ENCODE peak calls at places on chromosomes 5 and 9, in nine cellular contexts. One of them, this sample, is unnamed.

GRCh38 chr9:306907-307306 is 92.2 kb downstream of the DOCK8 start:
- DNase-seq in cardiac muscle cell: peak
- DNase-seq in HEK293T: no peak
- DNase-seq in SK-N-SH: no peak
- DNase-seq in stimulated activated CD8-positive, alpha-beta memory T cell treated with anti-CD3 and anti-CD28 coated beads, Interleukin-15, amount 100 ng/mL, for 24 hours: no peak
- DNase-seq in OCI-LY7: peak
- DNase-seq in HFF-Myc: no peak
- DNase-seq in erythroblast: peak
- DNase-seq in GM12865: peak
- DNase-seq in this sample: no peak

GRCh38 chr5:179623906-179624741 is 653 bp upstream of the HNRNPH1 start:
- DNase-seq in GM12865: peak
- DNase-seq in HEK293T: no peak
- DNase-seq in erythroblast: peak
- DNase-seq in stimulated activated CD8-positive, alpha-beta memory T cell treated with anti-CD3 and anti-CD28 coated beads, Interleukin-15, amount 100 ng/mL, for 24 hours: no peak
- DNase-seq in SK-N-SH: no peak
- DNase-seq in OCI-LY7: peak
- DNase-seq in HFF-Myc: peak
- DNase-seq in cardiac muscle cell: peak
- DNase-seq in this sample: no peak

GRCh38 chr9:119941081-119941480 is 571.8 kb upstream of the BRINP1 start:
- DNase-seq in GM12865: no peak
- DNase-seq in erythroblast: no peak
- DNase-seq in SK-N-SH: no peak
- DNase-seq in HEK293T: no peak
- DNase-seq in HFF-Myc: no peak
- DNase-seq in cardiac muscle cell: no peak
- DNase-seq in OCI-LY7: no peak
- DNase-seq in stimulated activated CD8-positive, alpha-beta memory T cell treated with anti-CD3 and anti-CD28 coated beads, Interleukin-15, amount 100 ng/mL, for 24 hours: no peak
- DNase-seq in this sample: no peak

GRCh38 chr9:8859416-8859815 is 1059.8 kb upstream of the DMAC1 start:
- DNase-seq in SK-N-SH: no peak
- DNase-seq in cardiac muscle cell: no peak
- DNase-seq in stimulated activated CD8-positive, alpha-beta memory T cell treated with anti-CD3 and anti-CD28 coated beads, Interleukin-15, amount 100 ng/mL, for 24 hours: no peak
- DNase-seq in HEK293T: no peak
- DNase-seq in GM12865: no peak
- DNase-seq in erythroblast: no peak
- DNase-seq in OCI-LY7: no peak
- DNase-seq in HFF-Myc: no peak
- DNase-seq in this sample: no peak

GRCh38 chr9:11735391-11735790 is 957.8 kb upstream of the TYRP1 start:
- DNase-seq in erythroblast: no peak
- DNase-seq in SK-N-SH: no peak
- DNase-seq in cardiac muscle cell: no peak
- DNase-seq in HEK293T: no peak
- DNase-seq in GM12865: no peak
- DNase-seq in stimulated activated CD8-positive, alpha-beta memory T cell treated with anti-CD3 and anti-CD28 coated beads, Interleukin-15, amount 100 ng/mL, for 24 hours: no peak
- DNase-seq in OCI-LY7: no peak
- DNase-seq in HFF-Myc: no peak
- DNase-seq in this sample: no peak

GRCh38 chr9:89418882-89419641 is 78.9 kb downstream of the SEMA4D start:
- DNase-seq in cardiac muscle cell: no peak
- DNase-seq in stimulated activated CD8-positive, alpha-beta memory T cell treated with anti-CD3 and anti-CD28 coated beads, Interleukin-15, amount 100 ng/mL, for 24 hours: no peak
- DNase-seq in erythroblast: no peak
- DNase-seq in HFF-Myc: no peak
- DNase-seq in HEK293T: no peak
- DNase-seq in OCI-LY7: peak
- DNase-seq in GM12865: peak
- DNase-seq in SK-N-SH: no peak
- DNase-seq in this sample: no peak

GRCh38 chr9:134191455-134192209 is 27.3 kb upstream of the RNU6ATAC start:
- DNase-seq in HEK293T: no peak
- DNase-seq in stimulated activated CD8-positive, alpha-beta memory T cell treated with anti-CD3 and anti-CD28 coated beads, Interleukin-15, amount 100 ng/mL, for 24 hours: no peak
- DNase-seq in cardiac muscle cell: no peak
- DNase-seq in OCI-LY7: no peak
- DNase-seq in SK-N-SH: peak
- DNase-seq in HFF-Myc: no peak
- DNase-seq in erythroblast: no peak
- DNase-seq in GM12865: no peak
- DNase-seq in this sample: no peak

GRCh38 chr5:87007737-87008136 is 259.9 kb upstream of the RASA1 start:
- DNase-seq in SK-N-SH: no peak
- DNase-seq in HEK293T: no peak
- DNase-seq in stimulated activated CD8-positive, alpha-beta memory T cell treated with anti-CD3 and anti-CD28 coated beads, Interleukin-15, amount 100 ng/mL, for 24 hours: no peak
- DNase-seq in cardiac muscle cell: peak
- DNase-seq in erythroblast: no peak
- DNase-seq in HFF-Myc: no peak
- DNase-seq in OCI-LY7: no peak
- DNase-seq in GM12865: no peak
- DNase-seq in this sample: no peak

GRCh38 chr5:54904425-54904824 is 81.0 kb downstream of the ESM1 start:
- DNase-seq in cardiac muscle cell: peak
- DNase-seq in GM12865: no peak
- DNase-seq in OCI-LY7: no peak
- DNase-seq in erythroblast: no peak
- DNase-seq in stimulated activated CD8-positive, alpha-beta memory T cell treated with anti-CD3 and anti-CD28 coated beads, Interleukin-15, amount 100 ng/mL, for 24 hours: no peak
- DNase-seq in HFF-Myc: no peak
- DNase-seq in SK-N-SH: no peak
- DNase-seq in HEK293T: peak
- DNase-seq in this sample: peak

GRCh38 chr5:173333900-173334685 is 5.9 kb upstream of the STC2 start:
- DNase-seq in HEK293T: no peak
- DNase-seq in HFF-Myc: no peak
- DNase-seq in erythroblast: no peak
- DNase-seq in GM12865: no peak
- DNase-seq in SK-N-SH: no peak
- DNase-seq in OCI-LY7: no peak
- DNase-seq in stimulated activated CD8-positive, alpha-beta memory T cell treated with anti-CD3 and anti-CD28 coated beads, Interleukin-15, amount 100 ng/mL, for 24 hours: no peak
- DNase-seq in cardiac muscle cell: peak
- DNase-seq in this sample: no peak

GRCh38 chr5:149254506-149254905 is 17.2 kb upstream of the AFAP1L1 start:
- DNase-seq in cardiac muscle cell: peak
- DNase-seq in HFF-Myc: no peak
- DNase-seq in erythroblast: no peak
- DNase-seq in OCI-LY7: no peak
- DNase-seq in HEK293T: no peak
- DNase-seq in GM12865: no peak
- DNase-seq in stimulated activated CD8-positive, alpha-beta memory T cell treated with anti-CD3 and anti-CD28 coated beads, Interleukin-15, amount 100 ng/mL, for 24 hours: no peak
- DNase-seq in SK-N-SH: no peak
- DNase-seq in this sample: peak

GRCh38 chr5:80487444-80487828 is 464 bp upstream of the FAM151B start:
- DNase-seq in SK-N-SH: no peak
- DNase-seq in HEK293T: no peak
- DNase-seq in OCI-LY7: no peak
- DNase-seq in erythroblast: no peak
- DNase-seq in cardiac muscle cell: no peak
- DNase-seq in GM12865: no peak
- DNase-seq in stimulated activated CD8-positive, alpha-beta memory T cell treated with anti-CD3 and anti-CD28 coated beads, Interleukin-15, amount 100 ng/mL, for 24 hours: no peak
- DNase-seq in HFF-Myc: no peak
- DNase-seq in this sample: no peak

GRCh38 chr9:128992995-128993394 is 35.1 kb downstream of the SH3GLB2 start:
- DNase-seq in GM12865: no peak
- DNase-seq in HEK293T: no peak
- DNase-seq in HFF-Myc: no peak
- DNase-seq in cardiac muscle cell: peak
- DNase-seq in OCI-LY7: peak
- DNase-seq in stimulated activated CD8-positive, alpha-beta memory T cell treated with anti-CD3 and anti-CD28 coated beads, Interleukin-15, amount 100 ng/mL, for 24 hours: no peak
- DNase-seq in erythroblast: peak
- DNase-seq in SK-N-SH: no peak
- DNase-seq in this sample: no peak

GRCh38 chr9:113599647-113600476 is 136.3 kb downstream of the RGS3 start:
- DNase-seq in erythroblast: no peak
- DNase-seq in stimulated activated CD8-positive, alpha-beta memory T cell treated with anti-CD3 and anti-CD28 coated beads, Interleukin-15, amount 100 ng/mL, for 24 hours: no peak
- DNase-seq in GM12865: no peak
- DNase-seq in SK-N-SH: no peak
- DNase-seq in HFF-Myc: peak
- DNase-seq in cardiac muscle cell: peak
- DNase-seq in OCI-LY7: no peak
- DNase-seq in HEK293T: no peak
- DNase-seq in this sample: no peak

GRCh38 chr5:179406031-179406681 is 60.9 kb upstream of the ADAMTS2 start:
- DNase-seq in HFF-Myc: no peak
- DNase-seq in stimulated activated CD8-positive, alpha-beta memory T cell treated with anti-CD3 and anti-CD28 coated beads, Interleukin-15, amount 100 ng/mL, for 24 hours: no peak
- DNase-seq in HEK293T: no peak
- DNase-seq in SK-N-SH: no peak
- DNase-seq in GM12865: no peak
- DNase-seq in cardiac muscle cell: peak
- DNase-seq in OCI-LY7: no peak
- DNase-seq in erythroblast: no peak
- DNase-seq in this sample: no peak

GRCh38 chr5:15585128-15585527 is 85.1 kb downstream of the FBXL7 start:
- DNase-seq in HFF-Myc: no peak
- DNase-seq in GM12865: no peak
- DNase-seq in erythroblast: no peak
- DNase-seq in OCI-LY7: no peak
- DNase-seq in cardiac muscle cell: no peak
- DNase-seq in stimulated activated CD8-positive, alpha-beta memory T cell treated with anti-CD3 and anti-CD28 coated beads, Interleukin-15, amount 100 ng/mL, for 24 hours: no peak
- DNase-seq in SK-N-SH: no peak
- DNase-seq in HEK293T: no peak
- DNase-seq in this sample: no peak

GRCh38 chr5:72347801-72348305 is 27.7 kb downstream of the PTCD2 start:
- DNase-seq in HEK293T: no peak
- DNase-seq in erythroblast: no peak
- DNase-seq in GM12865: no peak
- DNase-seq in OCI-LY7: no peak
- DNase-seq in SK-N-SH: no peak
- DNase-seq in cardiac muscle cell: peak
- DNase-seq in HFF-Myc: peak
- DNase-seq in stimulated activated CD8-positive, alpha-beta memory T cell treated with anti-CD3 and anti-CD28 coated beads, Interleukin-15, amount 100 ng/mL, for 24 hours: no peak
- DNase-seq in this sample: peak

GRCh38 chr5:160175438-160176218 is 53.7 kb upstream of the FABP6 start:
- DNase-seq in HFF-Myc: no peak
- DNase-seq in erythroblast: no peak
- DNase-seq in stimulated activated CD8-positive, alpha-beta memory T cell treated with anti-CD3 and anti-CD28 coated beads, Interleukin-15, amount 100 ng/mL, for 24 hours: no peak
- DNase-seq in HEK293T: no peak
- DNase-seq in OCI-LY7: no peak
- DNase-seq in SK-N-SH: peak
- DNase-seq in GM12865: no peak
- DNase-seq in cardiac muscle cell: peak
- DNase-seq in this sample: no peak

GRCh38 chr9:35960029-35960655 is 2.2 kb upstream of the OR2S2 start:
- DNase-seq in HFF-Myc: no peak
- DNase-seq in SK-N-SH: no peak
- DNase-seq in stimulated activated CD8-positive, alpha-beta memory T cell treated with anti-CD3 and anti-CD28 coated beads, Interleukin-15, amount 100 ng/mL, for 24 hours: no peak
- DNase-seq in cardiac muscle cell: peak
- DNase-seq in GM12865: no peak
- DNase-seq in OCI-LY7: no peak
- DNase-seq in erythroblast: no peak
- DNase-seq in HEK293T: no peak
- DNase-seq in this sample: no peak

GRCh38 chr9:81031422-81032029 is 657.8 kb downstream of the TLE1 start:
- DNase-seq in stimulated activated CD8-positive, alpha-beta memory T cell treated with anti-CD3 and anti-CD28 coated beads, Interleukin-15, amount 100 ng/mL, for 24 hours: no peak
- DNase-seq in erythroblast: no peak
- DNase-seq in HEK293T: no peak
- DNase-seq in SK-N-SH: no peak
- DNase-seq in OCI-LY7: no peak
- DNase-seq in GM12865: no peak
- DNase-seq in cardiac muscle cell: no peak
- DNase-seq in HFF-Myc: no peak
- DNase-seq in this sample: no peak

GRCh38 chr5:77211013-77211690 is 672 bp downstream of the PDE8B start:
- DNase-seq in stimulated activated CD8-positive, alpha-beta memory T cell treated with anti-CD3 and anti-CD28 coated beads, Interleukin-15, amount 100 ng/mL, for 24 hours: no peak
- DNase-seq in HEK293T: no peak
- DNase-seq in OCI-LY7: no peak
- DNase-seq in cardiac muscle cell: no peak
- DNase-seq in erythroblast: no peak
- DNase-seq in SK-N-SH: peak
- DNase-seq in HFF-Myc: no peak
- DNase-seq in GM12865: no peak
- DNase-seq in this sample: no peak

GRCh38 chr5:62042007-62042406 is 264.0 kb upstream of the KIF2A start:
- DNase-seq in stimulated activated CD8-positive, alpha-beta memory T cell treated with anti-CD3 and anti-CD28 coated beads, Interleukin-15, amount 100 ng/mL, for 24 hours: no peak
- DNase-seq in SK-N-SH: no peak
- DNase-seq in OCI-LY7: no peak
- DNase-seq in cardiac muscle cell: no peak
- DNase-seq in HFF-Myc: no peak
- DNase-seq in HEK293T: no peak
- DNase-seq in GM12865: no peak
- DNase-seq in erythroblast: no peak
- DNase-seq in this sample: no peak

GRCh38 chr5:133106343-133106742 is 54.5 kb downstream of the HSPA4 start:
- DNase-seq in HEK293T: no peak
- DNase-seq in erythroblast: no peak
- DNase-seq in OCI-LY7: peak
- DNase-seq in stimulated activated CD8-positive, alpha-beta memory T cell treated with anti-CD3 and anti-CD28 coated beads, Interleukin-15, amount 100 ng/mL, for 24 hours: no peak
- DNase-seq in HFF-Myc: no peak
- DNase-seq in cardiac muscle cell: peak
- DNase-seq in GM12865: no peak
- DNase-seq in SK-N-SH: no peak
- DNase-seq in this sample: no peak

GRCh38 chr5:75522542-75522941 is 10.9 kb downstream of the POLK start:
- DNase-seq in HEK293T: no peak
- DNase-seq in OCI-LY7: no peak
- DNase-seq in HFF-Myc: no peak
- DNase-seq in cardiac muscle cell: no peak
- DNase-seq in SK-N-SH: no peak
- DNase-seq in stimulated activated CD8-positive, alpha-beta memory T cell treated with anti-CD3 and anti-CD28 coated beads, Interleukin-15, amount 100 ng/mL, for 24 hours: no peak
- DNase-seq in GM12865: no peak
- DNase-seq in erythroblast: no peak
- DNase-seq in this sample: no peak

GRCh38 chr5:59317772-59318205 is 575.7 kb downstream of the PDE4D start:
- DNase-seq in cardiac muscle cell: no peak
- DNase-seq in erythroblast: no peak
- DNase-seq in SK-N-SH: no peak
- DNase-seq in stimulated activated CD8-positive, alpha-beta memory T cell treated with anti-CD3 and anti-CD28 coated beads, Interleukin-15, amount 100 ng/mL, for 24 hours: no peak
- DNase-seq in OCI-LY7: no peak
- DNase-seq in GM12865: no peak
- DNase-seq in HFF-Myc: no peak
- DNase-seq in HEK293T: no peak
- DNase-seq in this sample: no peak

GRCh38 chr9:113573303-113573958 is 109.9 kb downstream of the RGS3 start:
- DNase-seq in cardiac muscle cell: no peak
- DNase-seq in HFF-Myc: no peak
- DNase-seq in SK-N-SH: no peak
- DNase-seq in GM12865: no peak
- DNase-seq in HEK293T: no peak
- DNase-seq in OCI-LY7: no peak
- DNase-seq in stimulated activated CD8-positive, alpha-beta memory T cell treated with anti-CD3 and anti-CD28 coated beads, Interleukin-15, amount 100 ng/mL, for 24 hours: no peak
- DNase-seq in erythroblast: no peak
- DNase-seq in this sample: no peak

GRCh38 chr9:132673355-132673754 is 3.1 kb downstream of the GTF3C4 start:
- DNase-seq in HEK293T: peak
- DNase-seq in HFF-Myc: peak
- DNase-seq in GM12865: peak
- DNase-seq in stimulated activated CD8-positive, alpha-beta memory T cell treated with anti-CD3 and anti-CD28 coated beads, Interleukin-15, amount 100 ng/mL, for 24 hours: no peak
- DNase-seq in erythroblast: peak
- DNase-seq in OCI-LY7: peak
- DNase-seq in cardiac muscle cell: peak
- DNase-seq in SK-N-SH: peak
- DNase-seq in this sample: peak

GRCh38 chr5:116573279-116573616 is 1.4 kb downstream of the SEMA6A start:
- DNase-seq in SK-N-SH: peak
- DNase-seq in OCI-LY7: no peak
- DNase-seq in cardiac muscle cell: no peak
- DNase-seq in stimulated activated CD8-positive, alpha-beta memory T cell treated with anti-CD3 and anti-CD28 coated beads, Interleukin-15, amount 100 ng/mL, for 24 hours: no peak
- DNase-seq in GM12865: peak
- DNase-seq in erythroblast: peak
- DNase-seq in HEK293T: peak
- DNase-seq in HFF-Myc: no peak
- DNase-seq in this sample: no peak

GRCh38 chr5:5246736-5247135 is 106.6 kb downstream of the ADAMTS16 start:
- DNase-seq in SK-N-SH: no peak
- DNase-seq in stimulated activated CD8-positive, alpha-beta memory T cell treated with anti-CD3 and anti-CD28 coated beads, Interleukin-15, amount 100 ng/mL, for 24 hours: no peak
- DNase-seq in GM12865: no peak
- DNase-seq in OCI-LY7: no peak
- DNase-seq in HFF-Myc: no peak
- DNase-seq in erythroblast: no peak
- DNase-seq in HEK293T: no peak
- DNase-seq in cardiac muscle cell: no peak
- DNase-seq in this sample: no peak

GRCh38 chr5:90096415-90097081 is 313.0 kb downstream of the CETN3 start:
- DNase-seq in stimulated activated CD8-positive, alpha-beta memory T cell treated with anti-CD3 and anti-CD28 coated beads, Interleukin-15, amount 100 ng/mL, for 24 hours: no peak
- DNase-seq in erythroblast: peak
- DNase-seq in HFF-Myc: no peak
- DNase-seq in HEK293T: peak
- DNase-seq in GM12865: peak
- DNase-seq in SK-N-SH: no peak
- DNase-seq in OCI-LY7: no peak
- DNase-seq in cardiac muscle cell: peak
- DNase-seq in this sample: peak

GRCh38 chr5:116637149-116637740 is 62.6 kb upstream of the SEMA6A start:
- DNase-seq in HEK293T: no peak
- DNase-seq in cardiac muscle cell: no peak
- DNase-seq in erythroblast: no peak
- DNase-seq in OCI-LY7: no peak
- DNase-seq in HFF-Myc: no peak
- DNase-seq in GM12865: no peak
- DNase-seq in SK-N-SH: no peak
- DNase-seq in stimulated activated CD8-positive, alpha-beta memory T cell treated with anti-CD3 and anti-CD28 coated beads, Interleukin-15, amount 100 ng/mL, for 24 hours: no peak
- DNase-seq in this sample: no peak

This sample was measured in COLO829.